ENCODE peak calls at places on chromosomes 12 and 14, in nine cellular contexts. O is body of pancreas, I is nephron progenitor cell, Z is colonic mucosa, A is neural crest cell, P is thyroid gland, Q is tibial nerve, T is mucosa of descending colon, L is AG09309. M is an unnamed sample.
A peak's percentile ranks its signal among the peaks of the same experiment; 100 is the strongest.

GRCh38 chr12:109020750-109021380 is at the start of gene SVOP:
- DNase-seq in A (peak; percentile 92), T (peak; percentile 85), O (peak; percentile 69), Z (peak; percentile 70), P (peak; percentile 77), L (peak; percentile 5), Q (peak; percentile 28), I (peak; percentile 99), M (peak; percentile 28)

GRCh38 chr12:62562892-62563291 is 96.3 kb downstream of the MON2 start:
- DNase-seq in Z (no peak), Q (no peak), L (no peak), I (no peak), T (no peak), O (no peak), P (no peak), A (no peak), M (no peak)

GRCh38 chr14:83164016-83164415 is 1630.4 kb upstream of the SEL1L start:
- DNase-seq in Z (no peak), Q (no peak), P (no peak), L (no peak), I (no peak), T (no peak), O (no peak), A (no peak), M (no peak)

GRCh38 chr14:89807905-89808304 is 146.6 kb downstream of the EFCAB11 start:
- DNase-seq in L (no peak), Q (no peak), A (no peak), I (no peak), T (no peak), O (no peak), Z (no peak), P (no peak), M (no peak)

GRCh38 chr12:82504411-82504810 is 146.1 kb downstream of the METTL25 start:
- DNase-seq in Q (no peak), O (no peak), L (no peak), T (no peak), A (no peak), Z (no peak), I (no peak), P (no peak), M (no peak)

GRCh38 chr12:6326316-6326959 is 15.4 kb downstream of the TNFRSF1A start:
- DNase-seq in P (no peak), Q (no peak), T (no peak), L (no peak), Z (no peak), A (no peak), I (peak; percentile 52), O (no peak), M (peak; percentile 86)

GRCh38 chr14:74898694-74899093 is 17.0 kb downstream of the DLST start:
- DNase-seq in L (no peak), T (no peak), I (no peak), O (peak; percentile 33), Z (no peak), A (no peak), P (no peak), Q (no peak), M (no peak)

GRCh38 chr12:62306569-62307530 is 46.6 kb downstream of the USP15 start:
- DNase-seq in A (no peak), I (no peak), P (no peak), O (no peak), L (no peak), Q (no peak), T (no peak), Z (no peak), M (no peak)

GRCh38 chr14:60965402-60965801 is 15.5 kb downstream of the TRMT5 start:
- DNase-seq in O (no peak), Q (no peak), I (no peak), Z (no peak), A (no peak), T (no peak), L (peak; percentile 46), P (no peak), M (no peak)

GRCh38 chr14:53620325-53620716 is 336.3 kb downstream of the BMP4 start:
- DNase-seq in P (no peak), Q (no peak), Z (no peak), T (no peak), A (no peak), I (no peak), O (no peak), L (no peak), M (no peak)

GRCh38 chr14:73789996-73790581 is 61.5 kb upstream of the PTGR2 start:
- DNase-seq in Z (no peak), A (no peak), Q (peak; percentile 74), P (peak; percentile 28), O (peak; percentile 34), L (peak; percentile 78), T (no peak), I (no peak), M (peak; percentile 80)

GRCh38 chr14:95918466-95918865 is 41.8 kb downstream of the TUNAR start:
- DNase-seq in I (no peak), T (no peak), Q (no peak), A (no peak), L (no peak), O (no peak), Z (no peak), P (no peak), M (no peak)

GRCh38 chr12:130870442-130871285 is 1.2 kb upstream of the RAN start:
- DNase-seq in Z (peak; percentile 42), L (peak; percentile 82), T (peak; percentile 56), Q (peak; percentile 35), P (peak; percentile 53), I (peak; percentile 28), A (peak; percentile 44), O (peak; percentile 73), M (peak; percentile 66)

GRCh38 chr14:91299483-91300115 is 55.1 kb upstream of the GPR68 start:
- DNase-seq in L (no peak), T (no peak), A (no peak), Z (no peak), I (no peak), P (no peak), Q (no peak), O (no peak), M (no peak)

GRCh38 chr12:113222730-113223531 is 1.7 kb downstream of the TPCN1 start:
- DNase-seq in Z (peak; percentile 88), L (peak; percentile 64), T (peak; percentile 75), O (peak; percentile 91), I (no peak), P (peak; percentile 89), A (no peak), Q (peak; percentile 49), M (peak; percentile 54)

GRCh38 chr12:70618371-70618770 is 18.9 kb downstream of the PTPRB start:
- DNase-seq in A (no peak), O (no peak), L (no peak), T (no peak), P (no peak), Q (no peak), Z (no peak), I (no peak), M (no peak)

GRCh38 chr12:85516667-85517325 is 236.8 kb downstream of the ALX1 start:
- DNase-seq in Q (no peak), A (no peak), T (no peak), Z (no peak), O (no peak), L (no peak), I (no peak), P (no peak), M (no peak)

GRCh38 chr14:57865450-57866198 is at the start of gene SLC35F4:
- DNase-seq in Z (no peak), I (peak; percentile 88), L (no peak), Q (no peak), T (no peak), P (peak; percentile 86), O (peak; percentile 46), A (peak; percentile 42), M (no peak)

GRCh38 chr14:43204816-43205215 is 1302.3 kb downstream of the FSCB start:
- DNase-seq in P (no peak), Z (no peak), I (no peak), L (no peak), T (no peak), A (no peak), Q (no peak), O (no peak), M (no peak)

GRCh38 chr12:86801439-86801838 is 545.2 kb upstream of the MGAT4C start:
- DNase-seq in O (no peak), L (no peak), A (no peak), P (no peak), I (no peak), Z (no peak), T (no peak), Q (no peak), M (no peak)

GRCh38 chr12:4269279-4269991 is 4.1 kb upstream of the CCND2 start:
- DNase-seq in A (peak; percentile 78), Z (peak; percentile 93), O (peak; percentile 65), L (no peak), I (peak; percentile 87), P (peak; percentile 84), Q (peak; percentile 70), T (peak; percentile 91), M (peak; percentile 89)
- TF ChIP-seq CTCF in A (peak; percentile 48), Z (no peak), O (no peak), L (no peak), I (no peak), P (no peak), Q (peak; percentile 50), T (no peak), M (peak; percentile 51)

GRCh38 chr14:24431569-24432258 is 2.0 kb downstream of the KHNYN start:
- DNase-seq in L (peak; percentile 83), O (peak; percentile 93), I (peak; percentile 91), T (peak; percentile 93), Q (peak; percentile 72), P (peak; percentile 87), Z (peak; percentile 96), A (peak; percentile 93), M (peak; percentile 88)
- TF ChIP-seq CTCF in L (peak; percentile 99), O (peak; percentile 95), I (peak; percentile 85), T (peak; percentile 90), Q (peak; percentile 88), P (peak; percentile 97), Z (peak; percentile 81), A (peak; percentile 92), M (peak; percentile 90)

GRCh38 chr14:68333265-68333664 is 459.6 kb downstream of the ZFP36L1 start:
- DNase-seq in T (no peak), P (no peak), Z (no peak), Q (no peak), O (no peak), I (no peak), L (no peak), A (no peak), M (no peak)
- TF ChIP-seq CTCF in T (no peak), P (no peak), Z (no peak), Q (no peak), O (no peak), I (no peak), L (no peak), A (no peak), M (no peak)

DNA sequence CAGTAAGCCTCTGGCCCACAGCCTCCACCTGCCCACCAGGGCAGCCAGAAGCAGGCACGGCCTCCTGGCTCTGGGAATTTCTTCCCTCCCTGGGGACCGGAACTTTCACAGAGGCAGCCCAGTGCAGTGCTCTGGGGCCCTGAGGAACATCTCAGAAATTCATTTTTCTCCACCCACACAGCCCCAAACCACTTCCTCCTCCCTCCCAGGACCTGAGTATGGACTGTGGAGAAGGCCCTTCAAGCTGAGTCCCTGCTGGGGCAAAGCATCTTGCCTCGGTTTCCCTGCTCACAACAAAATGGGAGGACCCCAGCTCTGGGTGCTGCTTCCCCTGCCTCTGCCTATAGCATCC is 90.4 kb downstream of the CHGA start:
- DNase-seq in A (no peak), Q (no peak), O (no peak), L (peak; percentile 28), Z (no peak), I (no peak), P (no peak), T (no peak), M (no peak)
- TF ChIP-seq CTCF in A (no peak), Q (no peak), O (no peak), L (no peak), Z (no peak), I (no peak), P (no peak), T (no peak), M (no peak)